ENCODE peak calls at places on chromosomes 1 and 21, in five cellular contexts. C, P, S, O and G are unnamed samples.
A peak's percentile ranks its signal among the peaks of the same experiment; 100 is the strongest.

GRCh38 chr1:164740021-164740526 is 181.1 kb downstream of the PBX1 start:
- DNase-seq in O (no peak), S (no peak), C (no peak), P (no peak), G (no peak)

GRCh38 chr1:86155807-86156561 is 588 bp downstream of the COL24A1 start:
- DNase-seq in O (peak; percentile 49), C (no peak), P (no peak), S (no peak), G (peak; percentile 79)

GRCh38 chr1:200670215-200671118 is 760 bp upstream of the DDX59 start:
- DNase-seq in S (no peak), C (no peak), O (no peak), P (no peak), G (no peak)

GRCh38 chr1:56002272-56002671 is 577.1 kb downstream of the PLPP3 start:
- DNase-seq in O (no peak), S (no peak), P (no peak), C (no peak), G (no peak)

GRCh38 chr1:91152331-91152730 is 130.5 kb upstream of the ZNF644 start:
- DNase-seq in P (no peak), O (no peak), S (no peak), C (no peak), G (no peak)

GRCh38 chr1:94971491-94971924 is 44.6 kb upstream of the CNN3 start:
- DNase-seq in O (no peak), P (no peak), C (no peak), S (no peak), G (peak; percentile 45)

GRCh38 chr1:110035236-110035752 is 870 bp downstream of the STRIP1 start:
- DNase-seq in P (no peak), C (no peak), O (no peak), S (no peak), G (no peak)

GRCh38 chr1:37922767-37923550 is 23.9 kb downstream of the INPP5B start:
- DNase-seq in O (no peak), P (no peak), S (no peak), C (no peak), G (no peak)

GRCh38 chr21:44836666-44837471 is 19.0 kb upstream of the SUMO3 start:
- DNase-seq in P (no peak), S (no peak), O (no peak), C (no peak), G (peak; percentile 23)

GRCh38 chr21:35860181-35860869 is 200.0 kb downstream of the SETD4 start:
- DNase-seq in C (no peak), S (no peak), O (no peak), P (no peak), G (no peak)

GRCh38 chr21:25897383-25897782 is 162.6 kb downstream of the GABPA start:
- DNase-seq in S (no peak), O (no peak), C (no peak), P (no peak), G (no peak)

GRCh38 chr1:94061513-94062443 is 59.2 kb downstream of the ABCA4 start:
- DNase-seq in P (no peak), C (no peak), S (no peak), O (peak; percentile 70), G (peak; percentile 73)

GRCh38 chr1:109918671-109919070 is 8.0 kb downstream of the CSF1 start:
- DNase-seq in P (no peak), O (no peak), C (no peak), S (no peak), G (no peak)

GRCh38 chr1:151820940-151821339 is 10.7 kb downstream of the RORC start:
- DNase-seq in O (no peak), S (no peak), C (no peak), P (no peak), G (peak; percentile 30)

GRCh38 chr1:184164529-184164928 is 113.0 kb downstream of the TSEN15 start:
- DNase-seq in C (no peak), O (no peak), S (no peak), P (no peak), G (no peak)

GRCh38 chr1:214310777-214311690 is 30.1 kb downstream of the SMYD2 start:
- DNase-seq in O (no peak), S (no peak), C (no peak), P (no peak), G (no peak)

GRCh38 chr1:150981177-150981804 is 801 bp upstream of the ANXA9 start:
- DNase-seq in C (no peak), P (no peak), O (peak; percentile 57), S (no peak), G (peak; percentile 37)

GRCh38 chr1:231216515-231216914 is 24.5 kb upstream of the GNPAT start:
- DNase-seq in P (no peak), O (peak; percentile 19), S (no peak), C (no peak), G (no peak)

GRCh38 chr21:41965045-41965444 is 11.2 kb upstream of the C2CD2 start:
- DNase-seq in O (no peak), P (no peak), C (no peak), S (no peak), G (no peak)

GRCh38 chr1:206766251-206766856 is 4.2 kb upstream of the IL19 start:
- DNase-seq in O (peak; percentile 30), P (peak; percentile 44), C (peak; percentile 44), S (peak; percentile 55), G (peak; percentile 63)

GRCh38 chr1:25698252-25698651 is 81.7 kb downstream of the MAN1C1 start:
- DNase-seq in S (no peak), P (no peak), O (no peak), C (no peak), G (no peak)

GRCh38 chr1:247357062-247357780 is 25.6 kb upstream of the ZNF496 start:
- DNase-seq in C (no peak), S (no peak), P (no peak), O (peak; percentile 28), G (peak; percentile 70)

GRCh38 chr1:114345930-114346479 is 165.0 kb downstream of the TRIM33 start:
- DNase-seq in O (peak; percentile 47), S (no peak), P (no peak), C (no peak), G (peak; percentile 12)

GRCh38 chr21:46667735-46668380 is 32.4 kb downstream of the PRMT2 start:
- DNase-seq in P (peak; percentile 12), O (peak; percentile 72), S (no peak), C (no peak), G (no peak)

GRCh38 chr21:21383126-21383525 is 384.9 kb downstream of the NCAM2 start:
- DNase-seq in S (no peak), P (no peak), C (no peak), O (no peak), G (peak; percentile 13)

GRCh38 chr1:2612591-2613365 is 20.0 kb downstream of the MMEL1 start:
- DNase-seq in C (no peak), P (no peak), O (peak; percentile 3), S (no peak), G (no peak)

GRCh38 chr1:110879758-110880606 is 7.0 kb downstream of the CD53 start:
- DNase-seq in S (peak; percentile 41), P (no peak), O (no peak), C (peak; percentile 31), G (no peak)

GRCh38 chr1:5617179-5618015 is 374.8 kb downstream of the NPHP4 start:
- DNase-seq in O (no peak), P (no peak), S (no peak), C (no peak), G (no peak)

GRCh38 chr1:200042437-200043329 is 15.2 kb downstream of the NR5A2 start:
- DNase-seq in S (no peak), P (no peak), C (no peak), O (peak; percentile 42), G (no peak)

GRCh38 chr1:46708121-46708520 is 10.8 kb downstream of the EFCAB14 start:
- DNase-seq in C (no peak), S (no peak), O (no peak), P (no peak), G (no peak)

GRCh38 chr1:180168786-180169640 is 14.3 kb downstream of the QSOX1 start:
- DNase-seq in C (no peak), O (peak; percentile 48), S (no peak), P (no peak), G (peak; percentile 60)

GRCh38 chr1:33455537-33456301 is 16.7 kb upstream of the ZSCAN20 start:
- DNase-seq in P (no peak), S (no peak), O (peak; percentile 51), C (no peak), G (peak; percentile 63)

GRCh38 chr1:222454196-222454595 is 93.7 kb downstream of the HHIPL2 start:
- DNase-seq in O (no peak), S (no peak), C (no peak), P (no peak), G (no peak)

GRCh38 chr1:68175621-68176398 is 56.5 kb downstream of the WLS start:
- DNase-seq in C (no peak), S (no peak), O (no peak), P (no peak), G (no peak)

GRCh38 chr1:94765958-94766357 is 54.2 kb upstream of the SLC44A3 start:
- DNase-seq in C (no peak), O (no peak), P (no peak), S (no peak), G (no peak)

GRCh38 chr1:191065771-191066170 is 588.1 kb upstream of the BRINP3 start:
- DNase-seq in P (no peak), S (no peak), O (no peak), C (no peak), G (no peak)

GRCh38 chr1:231869364-231869763 is 242.8 kb downstream of the DISC1 start:
- DNase-seq in O (no peak), S (no peak), P (no peak), C (no peak), G (no peak)

GRCh38 chr1:56468472-56468871 is 110.9 kb downstream of the PLPP3 start:
- DNase-seq in O (no peak), P (no peak), S (no peak), C (no peak), G (no peak)

GRCh38 chr1:48341221-48341620 is 118.7 kb downstream of the SLC5A9 start:
- DNase-seq in C (no peak), S (no peak), O (no peak), P (no peak), G (no peak)

GRCh38 chr1:115453666-115454065 is 115.6 kb upstream of the NGF start:
- DNase-seq in C (no peak), S (no peak), P (no peak), O (no peak), G (no peak)